ENCODE peak calls at places on chromosomes 11 and 22, in nine cellular contexts. J, S, N, W, Z, L, I, Y and M are unnamed samples.

GRCh38 chr11:77173494-77173893 is 45.4 kb downstream of the MYO7A start:
- DNase-seq in J (no peak), S (no peak), N (no peak), W (peak; percentile 22), Z (no peak), L (no peak), I (no peak), Y (no peak), M (no peak)

GRCh38 chr11:126710804-126711399 is 289.7 kb downstream of the KIRREL3 start:
- DNase-seq in J (no peak), S (no peak), N (no peak), W (no peak), Z (no peak), L (no peak), I (no peak), Y (no peak), M (no peak)

GRCh38 chr11:75241036-75241905 is 697 bp downstream of the TPBGL start:
- DNase-seq in J (peak; percentile 85), S (peak; percentile 84), N (peak; percentile 81), W (peak; percentile 57), Z (peak; percentile 84), L (peak; percentile 91), I (peak; percentile 81), Y (peak; percentile 80), M (peak; percentile 84)

GRCh38 chr22:49838771-49839717 is 11.4 kb upstream of the BRD1 start:
- DNase-seq in J (peak; percentile 89), S (no peak), N (peak; percentile 86), W (no peak), Z (no peak), L (peak; percentile 87), I (peak; percentile 92), Y (no peak), M (no peak)

GRCh38 chr22:40009231-40009769 is 14.5 kb downstream of the FAM83F start:
- DNase-seq in J (no peak), S (no peak), N (no peak), W (no peak), Z (no peak), L (no peak), I (no peak), Y (no peak), M (no peak)

GRCh38 chr11:113577356-113578163 is 102.4 kb upstream of the DRD2 start:
- DNase-seq in J (no peak), S (no peak), N (no peak), W (no peak), Z (no peak), L (no peak), I (no peak), Y (peak; percentile 94), M (no peak)

GRCh38 chr11:78420255-78420764 is 2.7 kb upstream of the GAB2 start:
- DNase-seq in J (peak; percentile 52), S (peak; percentile 51), N (no peak), W (peak; percentile 33), Z (peak; percentile 53), L (peak; percentile 56), I (peak; percentile 31), Y (peak; percentile 66), M (peak; percentile 86)

GRCh38 chr11:101974255-101974654 is 57.9 kb upstream of the ANGPTL5 start:
- DNase-seq in J (no peak), S (peak; percentile 22), N (no peak), W (peak; percentile 54), Z (no peak), L (no peak), I (no peak), Y (no peak), M (no peak)

GRCh38 chr11:66332371-66333219 is 3.6 kb downstream of the RIN1 start:
- DNase-seq in J (no peak), S (no peak), N (no peak), W (no peak), Z (no peak), L (no peak), I (no peak), Y (no peak), M (peak; percentile 4)

GRCh38 chr22:29683536-29683935 is 36.3 kb upstream of the CABP7 start:
- DNase-seq in J (no peak), S (no peak), N (no peak), W (no peak), Z (no peak), L (no peak), I (no peak), Y (no peak), M (no peak)

GRCh38 chr22:49671331-49672012 is 156.2 kb downstream of the BRD1 start:
- DNase-seq in J (no peak), S (no peak), N (no peak), W (no peak), Z (no peak), L (peak; percentile 42), I (no peak), Y (no peak), M (no peak)

GRCh38 chr11:68002943-68003845 is 703 bp downstream of the UNC93B1 start:
- DNase-seq in J (peak; percentile 63), S (no peak), N (no peak), W (no peak), Z (no peak), L (peak; percentile 77), I (peak; percentile 53), Y (peak; percentile 55), M (no peak)

GRCh38 chr11:76787911-76788596 is 4.9 kb downstream of the TSKU start:
- DNase-seq in J (no peak), S (no peak), N (no peak), W (peak; percentile 75), Z (peak; percentile 62), L (no peak), I (no peak), Y (no peak), M (peak; percentile 67)

GRCh38 chr22:34804588-34804987 is 261.4 kb upstream of the ISX start:
- DNase-seq in J (no peak), S (no peak), N (no peak), W (no peak), Z (no peak), L (no peak), I (no peak), Y (peak; percentile 10), M (no peak)

GRCh38 chr22:27971926-27972325 is 52.9 kb upstream of the PITPNB start:
- DNase-seq in J (no peak), S (no peak), N (no peak), W (no peak), Z (no peak), L (no peak), I (no peak), Y (no peak), M (no peak)

GRCh38 chr22:46046299-46046685 is 69.3 kb upstream of the WNT7B start:
- DNase-seq in J (no peak), S (no peak), N (no peak), W (no peak), Z (no peak), L (no peak), I (no peak), Y (no peak), M (no peak)

GRCh38 chr11:64240467-64241174 is at the start of gene FKBP2:
- DNase-seq in J (peak; percentile 97), S (peak; percentile 90), N (peak; percentile 99), W (peak; percentile 93), Z (peak; percentile 98), L (peak; percentile 98), I (peak; percentile 99), Y (peak; percentile 99), M (peak; percentile 97)

GRCh38 chr11:109957601-109958000 is 135.6 kb upstream of the ZC3H12C start:
- DNase-seq in J (no peak), S (no peak), N (no peak), W (no peak), Z (no peak), L (no peak), I (no peak), Y (no peak), M (no peak)

GRCh38 chr22:47681766-47682165 is 919.3 kb downstream of the TBC1D22A start:
- DNase-seq in J (no peak), S (no peak), N (no peak), W (no peak), Z (no peak), L (no peak), I (no peak), Y (no peak), M (no peak)

GRCh38 chr22:25120761-25121212 is 78.9 kb upstream of the CRYBB3 start:
- DNase-seq in J (no peak), S (no peak), N (no peak), W (peak; percentile 28), Z (no peak), L (no peak), I (no peak), Y (peak; percentile 63), M (no peak)

GRCh38 chr11:69674267-69674885 is 777 bp downstream of the LTO1 start:
- DNase-seq in J (peak; percentile 17), S (no peak), N (no peak), W (no peak), Z (peak; percentile 41), L (no peak), I (no peak), Y (peak; percentile 44), M (no peak)

GRCh38 chr22:17727244-17727892 is 46.9 kb downstream of the BID start:
- DNase-seq in J (no peak), S (no peak), N (no peak), W (no peak), Z (no peak), L (no peak), I (no peak), Y (no peak), M (no peak)

GRCh38 chr11:16613401-16614381 is 124.8 kb upstream of the C11orf58 start:
- DNase-seq in J (peak; percentile 50), S (peak; percentile 79), N (peak; percentile 54), W (peak; percentile 73), Z (peak; percentile 87), L (no peak), I (peak; percentile 79), Y (peak; percentile 92), M (peak; percentile 88)

GRCh38 chr11:36363361-36364272 is 67.5 kb downstream of the PRR5L start:
- DNase-seq in J (no peak), S (no peak), N (no peak), W (no peak), Z (no peak), L (no peak), I (no peak), Y (peak; percentile 77), M (no peak)

GRCh38 chr11:126459691-126460404 is 104.4 kb downstream of the ST3GAL4 start:
- DNase-seq in J (no peak), S (no peak), N (no peak), W (no peak), Z (no peak), L (no peak), I (no peak), Y (no peak), M (no peak)

GRCh38 chr22:41181349-41182241 is 23.5 kb upstream of the L3MBTL2 start:
- DNase-seq in J (no peak), S (peak; percentile 27), N (no peak), W (no peak), Z (no peak), L (no peak), I (no peak), Y (peak; percentile 66), M (peak; percentile 26)

GRCh38 chr11:75272391-75272790 is 31.8 kb downstream of the TPBGL start:
- DNase-seq in J (no peak), S (no peak), N (no peak), W (no peak), Z (no peak), L (peak; percentile 45), I (no peak), Y (no peak), M (peak; percentile 5)

GRCh38 chr11:69008774-69009440 is 4.1 kb downstream of the MRGPRF start:
- DNase-seq in J (no peak), S (peak; percentile 77), N (no peak), W (peak; percentile 36), Z (peak; percentile 83), L (no peak), I (no peak), Y (peak; percentile 83), M (peak; percentile 92)

GRCh38 chr22:48744967-48745841 is 1082.5 kb downstream of the BRD1 start:
- DNase-seq in J (no peak), S (no peak), N (no peak), W (no peak), Z (no peak), L (peak; percentile 23), I (no peak), Y (no peak), M (no peak)

GRCh38 chr11:2724653-2725366 is 25.0 kb upstream of the KCNQ1OT1 start:
- DNase-seq in J (no peak), S (no peak), N (no peak), W (no peak), Z (peak; percentile 61), L (no peak), I (no peak), Y (no peak), M (no peak)